ENCODE peak calls at places on chromosome 12, in eight cellular contexts. T is upper lobe of right lung, Y is PC-3, B is GM23338, A is OCI-LY7, V is fibroblast of pulmonary artery, X is lower lobe of right lung, E is cardiac muscle cell. P is an unnamed sample.

GRCh38 chr12:105279460-105280056 is 43.6 kb upstream of the APPL2 start:
- DNase-seq in T (no peak), Y (no peak), B (peak; percentile 76), A (peak; percentile 64), V (peak; percentile 53), X (no peak), E (peak; percentile 45), P (no peak)

GRCh38 chr12:69623970-69624369 is 13.3 kb upstream of the LRRC10 start:
- DNase-seq in T (peak; percentile 66), Y (no peak), B (no peak), A (no peak), V (peak; percentile 39), X (peak; percentile 61), E (peak; percentile 44), P (no peak)

GRCh38 chr12:53200458-53201169 is 6.4 kb downstream of the ITGB7 start:
- DNase-seq in T (no peak), Y (no peak), B (no peak), A (peak; percentile 81), V (no peak), X (no peak), E (no peak), P (no peak)

GRCh38 chr12:42790761-42791151 is 201.2 kb upstream of the PRICKLE1 start:
- DNase-seq in T (no peak), Y (peak; percentile 74), B (no peak), A (no peak), V (peak; percentile 66), X (no peak), E (peak; percentile 89), P (no peak)

GRCh38 chr12:75660107-75660530 is 148.7 kb upstream of the KRR1 start:
- DNase-seq in T (no peak), Y (peak; percentile 83), B (no peak), A (no peak), V (peak; percentile 60), X (no peak), E (no peak), P (no peak)

GRCh38 chr12:38118632-38119031 is 197.9 kb upstream of the ALG10B start:
- DNase-seq in T (no peak), Y (no peak), B (no peak), A (no peak), V (no peak), X (no peak), E (no peak), P (no peak)

GRCh38 chr12:54374555-54375257 is 9.8 kb downstream of the ZNF385A start:
- DNase-seq in T (no peak), Y (no peak), B (no peak), A (no peak), V (no peak), X (no peak), E (no peak), P (no peak)

GRCh38 chr12:122230798-122231197 is 4.9 kb upstream of the DIABLO start:
- DNase-seq in T (no peak), Y (no peak), B (no peak), A (no peak), V (no peak), X (no peak), E (no peak), P (no peak)

GRCh38 chr12:46209165-46209564 is 59.7 kb downstream of the SLC38A1 start:
- DNase-seq in T (no peak), Y (peak; percentile 80), B (no peak), A (no peak), V (peak; percentile 31), X (no peak), E (no peak), P (no peak)

GRCh38 chr12:119869720-119870119 is 7.4 kb downstream of the CIT start:
- DNase-seq in T (no peak), Y (peak; percentile 80), B (no peak), A (no peak), V (peak; percentile 86), X (no peak), E (no peak), P (no peak)

GRCh38 chr12:14167005-14167628 is 185.7 kb upstream of the GRIN2B start:
- DNase-seq in T (no peak), Y (peak; percentile 73), B (peak; percentile 75), A (peak; percentile 72), V (peak; percentile 63), X (no peak), E (peak; percentile 56), P (peak; percentile 51)

GRCh38 chr12:39103552-39104165 is 198.3 kb upstream of the CPNE8 start:
- DNase-seq in T (no peak), Y (peak; percentile 90), B (peak; percentile 87), A (peak; percentile 62), V (peak; percentile 77), X (no peak), E (peak; percentile 82), P (peak; percentile 27)

GRCh38 chr12:119630962-119631550 is 36.9 kb upstream of the PRKAB1 start:
- DNase-seq in T (no peak), Y (no peak), B (no peak), A (no peak), V (no peak), X (no peak), E (no peak), P (no peak)

GRCh38 chr12:8867786-8868185 is 45.4 kb downstream of the A2ML1 start:
- DNase-seq in T (no peak), Y (no peak), B (no peak), A (no peak), V (no peak), X (no peak), E (no peak), P (no peak)

GRCh38 chr12:41108032-41108431 is 80.1 kb upstream of the PDZRN4 start:
- DNase-seq in T (no peak), Y (no peak), B (no peak), A (no peak), V (no peak), X (no peak), E (no peak), P (no peak)

GRCh38 chr12:124910561-124911478 is 3.6 kb downstream of the UBC start:
- DNase-seq in T (no peak), Y (peak; percentile 20), B (peak; percentile 39), A (no peak), V (peak; percentile 52), X (no peak), E (no peak), P (no peak)

GRCh38 chr12:90854136-90854689 is 100.8 kb downstream of the CCER1 start:
- DNase-seq in T (no peak), Y (peak; percentile 74), B (peak; percentile 78), A (peak; percentile 40), V (peak; percentile 78), X (no peak), E (peak; percentile 72), P (no peak)

GRCh38 chr12:570949-571794 is 92.1 kb downstream of the NINJ2 start:
- DNase-seq in T (peak; percentile 81), Y (peak; percentile 85), B (peak; percentile 80), A (no peak), V (peak; percentile 85), X (peak; percentile 60), E (no peak), P (no peak)

GRCh38 chr12:124379938-124380754 is 85.3 kb downstream of the RFLNA start:
- DNase-seq in T (peak; percentile 73), Y (peak; percentile 97), B (no peak), A (no peak), V (peak; percentile 92), X (peak; percentile 73), E (no peak), P (no peak)

GRCh38 chr12:108207791-108208730 is 79.0 kb downstream of the WSCD2 start:
- DNase-seq in T (no peak), Y (no peak), B (no peak), A (no peak), V (no peak), X (no peak), E (no peak), P (no peak)

DNA sequence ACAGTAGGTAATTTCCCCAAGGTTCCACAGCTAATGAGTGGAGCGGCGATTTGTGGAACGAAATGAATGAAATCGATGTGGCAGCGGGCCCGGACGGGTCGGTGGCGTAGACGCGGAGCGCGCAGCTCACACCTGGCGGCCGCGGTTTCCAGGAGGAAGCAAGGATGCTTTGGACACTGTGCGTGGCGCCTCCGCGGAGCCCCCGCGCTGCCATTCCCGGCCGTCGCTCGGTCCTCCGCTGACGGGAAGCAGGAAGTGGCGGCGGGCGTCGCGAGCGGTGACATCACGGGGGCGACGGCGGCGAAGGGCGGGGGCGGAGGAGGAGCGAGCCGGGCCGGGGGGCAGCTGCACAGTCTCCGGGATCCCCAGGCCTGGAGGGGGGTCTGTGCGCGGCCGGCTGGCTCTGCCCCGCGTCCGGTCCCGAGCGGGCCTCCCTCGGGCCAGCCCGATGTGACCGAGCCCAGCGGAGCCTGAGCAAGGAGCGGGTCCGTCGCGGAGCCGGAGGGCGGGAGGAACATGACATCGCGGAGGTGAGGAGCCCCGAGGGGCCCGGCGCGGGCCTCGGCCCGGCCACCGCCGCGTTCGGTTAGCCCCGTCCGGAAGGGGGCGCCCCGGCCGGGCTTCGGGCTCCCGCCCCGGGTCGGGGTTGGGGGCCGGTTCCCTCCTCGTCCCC is at the start of gene PTPN11:
- DNase-seq in T (peak; percentile 95), Y (peak; percentile 82), B (peak; percentile 88), A (peak; percentile 86), V (peak; percentile 76), X (peak; percentile 90), E (peak; percentile 88), P (peak; percentile 49)
- TF ChIP-seq CTCF in T (peak; percentile 35), Y (peak; percentile 63), B (peak; percentile 56), A (peak; percentile 76), V (no peak), X (peak; percentile 46), E (peak; percentile 32), P (peak; percentile 21)

DNA sequence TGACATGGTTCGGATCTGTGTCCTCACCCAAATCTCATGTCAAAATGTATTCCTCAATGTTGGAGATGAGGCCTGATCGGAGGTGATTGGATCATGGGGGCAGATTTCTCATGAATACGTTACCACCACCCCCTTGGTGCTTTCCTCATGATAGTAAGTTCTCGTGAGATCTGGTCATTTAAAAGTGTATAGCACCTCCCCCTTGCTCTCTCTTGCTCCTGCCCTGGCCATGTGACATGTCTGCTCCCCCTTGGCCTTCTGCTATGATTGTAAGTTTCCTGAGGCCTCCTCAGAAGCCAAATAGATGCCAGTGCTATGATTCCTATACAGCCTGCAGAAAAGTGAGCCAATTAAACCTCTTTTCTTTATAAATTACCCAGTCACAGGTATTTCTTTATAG is 7.1 kb downstream of the OR6C68 start:
- DNase-seq in T (no peak), Y (no peak), B (no peak), A (no peak), V (no peak), X (no peak), E (no peak), P (no peak)
- TF ChIP-seq CTCF in T (no peak), Y (no peak), B (no peak), A (no peak), V (no peak), X (no peak), E (no peak), P (no peak)

GRCh38 chr12:102659200-102659911 is 179.0 kb upstream of the IGF1 start:
- DNase-seq in T (no peak), Y (no peak), B (peak; percentile 35), A (no peak), V (no peak), X (no peak), E (no peak), P (no peak)
- TF ChIP-seq CTCF in T (no peak), Y (peak; percentile 29), B (peak; percentile 72), A (peak; percentile 64), V (no peak), X (no peak), E (no peak), P (no peak)

DNA sequence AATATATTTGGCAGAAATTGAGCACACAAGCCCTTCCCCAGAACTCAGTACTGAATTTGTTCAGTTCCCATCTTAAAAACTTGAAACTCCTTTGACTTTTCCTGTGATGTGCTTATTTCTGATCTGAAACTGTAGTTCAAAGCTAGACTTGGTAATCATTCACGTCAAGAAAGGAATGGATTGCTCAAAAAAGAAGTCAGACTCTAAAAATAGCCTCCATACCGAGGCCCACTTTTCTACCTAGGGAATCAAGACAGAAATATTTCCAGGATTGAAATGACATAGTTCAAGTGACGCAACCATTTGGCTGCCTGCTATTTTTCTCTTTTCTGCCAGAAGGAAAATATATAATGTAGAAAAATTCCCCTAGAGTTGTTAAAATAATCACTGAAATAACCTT is 129.8 kb downstream of the ETV6 start:
- DNase-seq in T (no peak), Y (no peak), B (no peak), A (no peak), V (peak; percentile 93), X (no peak), E (peak; percentile 37), P (no peak)
- TF ChIP-seq CTCF in T (no peak), Y (no peak), B (no peak), A (no peak), V (no peak), X (no peak), E (no peak), P (no peak)

P was measured in D721Med.